ENCODE peak calls at places on chromosomes 3 and 15, in seven cellular contexts. One of them, this sample, is unnamed.
A peak's percentile ranks its signal among the peaks of the same experiment; 100 is the strongest.

GRCh38 chr3:188720636-188721035 is 451.1 kb upstream of the TPRG1 start:
- DNase-seq in left ventricle myocardium inferior: no peak
- DNase-seq in tibial nerve: no peak
- DNase-seq in substantia nigra: no peak
- DNase-seq in epithelial cell of prostate: no peak
- DNase-seq in OCI-LY7: no peak
- DNase-seq in upper lobe of right lung: no peak
- DNase-seq in this sample: no peak

GRCh38 chr3:102662223-102662622 is 227.4 kb downstream of the ZPLD1 start:
- DNase-seq in left ventricle myocardium inferior: no peak
- DNase-seq in OCI-LY7: no peak
- DNase-seq in substantia nigra: no peak
- DNase-seq in upper lobe of right lung: no peak
- DNase-seq in epithelial cell of prostate: no peak
- DNase-seq in tibial nerve: no peak
- DNase-seq in this sample: no peak

GRCh38 chr3:125349556-125350165 is 25.5 kb downstream of the ZNF148 start:
- DNase-seq in OCI-LY7: no peak
- DNase-seq in left ventricle myocardium inferior: no peak
- DNase-seq in tibial nerve: no peak
- DNase-seq in epithelial cell of prostate: no peak
- DNase-seq in substantia nigra: no peak
- DNase-seq in upper lobe of right lung: no peak
- DNase-seq in this sample: no peak

GRCh38 chr15:90829942-90830440 is 38.4 kb upstream of the FURIN start:
- DNase-seq in substantia nigra: no peak
- DNase-seq in upper lobe of right lung: peak; percentile 72
- DNase-seq in epithelial cell of prostate: no peak
- DNase-seq in OCI-LY7: peak; percentile 24
- DNase-seq in left ventricle myocardium inferior: no peak
- DNase-seq in tibial nerve: no peak
- DNase-seq in this sample: no peak

GRCh38 chr3:172678068-172678467 is 32.8 kb downstream of the NCEH1 start:
- DNase-seq in OCI-LY7: no peak
- DNase-seq in substantia nigra: no peak
- DNase-seq in epithelial cell of prostate: no peak
- DNase-seq in tibial nerve: no peak
- DNase-seq in upper lobe of right lung: no peak
- DNase-seq in left ventricle myocardium inferior: no peak
- DNase-seq in this sample: no peak

GRCh38 chr3:47916696-47917095 is 99.5 kb downstream of the MAP4 start:
- DNase-seq in epithelial cell of prostate: no peak
- DNase-seq in substantia nigra: no peak
- DNase-seq in upper lobe of right lung: no peak
- DNase-seq in tibial nerve: no peak
- DNase-seq in left ventricle myocardium inferior: no peak
- DNase-seq in OCI-LY7: no peak
- DNase-seq in this sample: no peak

GRCh38 chr15:35633677-35634076 is 87.7 kb upstream of the DPH6 start:
- DNase-seq in upper lobe of right lung: no peak
- DNase-seq in OCI-LY7: no peak
- DNase-seq in epithelial cell of prostate: no peak
- DNase-seq in substantia nigra: no peak
- DNase-seq in tibial nerve: no peak
- DNase-seq in left ventricle myocardium inferior: no peak
- DNase-seq in this sample: no peak

GRCh38 chr15:101101676-101102075 is 150.2 kb downstream of the CHSY1 start:
- DNase-seq in upper lobe of right lung: no peak
- DNase-seq in OCI-LY7: no peak
- DNase-seq in tibial nerve: no peak
- DNase-seq in epithelial cell of prostate: no peak
- DNase-seq in left ventricle myocardium inferior: no peak
- DNase-seq in substantia nigra: no peak
- DNase-seq in this sample: no peak

GRCh38 chr3:146326875-146327543 is 76.1 kb upstream of the PLSCR4 start:
- DNase-seq in upper lobe of right lung: no peak
- DNase-seq in left ventricle myocardium inferior: no peak
- DNase-seq in tibial nerve: no peak
- DNase-seq in epithelial cell of prostate: no peak
- DNase-seq in substantia nigra: no peak
- DNase-seq in OCI-LY7: peak; percentile 0
- DNase-seq in this sample: no peak

GRCh38 chr15:55281517-55282227 is 7.9 kb downstream of the RAB27A start:
- DNase-seq in substantia nigra: no peak
- DNase-seq in tibial nerve: no peak
- DNase-seq in OCI-LY7: no peak
- DNase-seq in left ventricle myocardium inferior: no peak
- DNase-seq in upper lobe of right lung: no peak
- DNase-seq in epithelial cell of prostate: no peak
- DNase-seq in this sample: no peak

GRCh38 chr3:159075302-159075701 is 273.4 kb downstream of the MFSD1 start:
- DNase-seq in left ventricle myocardium inferior: no peak
- DNase-seq in epithelial cell of prostate: no peak
- DNase-seq in substantia nigra: no peak
- DNase-seq in upper lobe of right lung: no peak
- DNase-seq in tibial nerve: no peak
- DNase-seq in OCI-LY7: no peak
- DNase-seq in this sample: no peak

GRCh38 chr3:10551821-10552630 is 46.6 kb upstream of the ATP2B2 start:
- DNase-seq in upper lobe of right lung: peak; percentile 85
- DNase-seq in tibial nerve: peak; percentile 42
- DNase-seq in left ventricle myocardium inferior: no peak
- DNase-seq in epithelial cell of prostate: no peak
- DNase-seq in substantia nigra: no peak
- DNase-seq in OCI-LY7: no peak
- DNase-seq in this sample: peak; percentile 45

GRCh38 chr3:172617013-172617706 is 93.7 kb downstream of the NCEH1 start:
- DNase-seq in epithelial cell of prostate: no peak
- DNase-seq in left ventricle myocardium inferior: no peak
- DNase-seq in substantia nigra: no peak
- DNase-seq in tibial nerve: no peak
- DNase-seq in upper lobe of right lung: no peak
- DNase-seq in OCI-LY7: no peak
- DNase-seq in this sample: no peak

DNA sequence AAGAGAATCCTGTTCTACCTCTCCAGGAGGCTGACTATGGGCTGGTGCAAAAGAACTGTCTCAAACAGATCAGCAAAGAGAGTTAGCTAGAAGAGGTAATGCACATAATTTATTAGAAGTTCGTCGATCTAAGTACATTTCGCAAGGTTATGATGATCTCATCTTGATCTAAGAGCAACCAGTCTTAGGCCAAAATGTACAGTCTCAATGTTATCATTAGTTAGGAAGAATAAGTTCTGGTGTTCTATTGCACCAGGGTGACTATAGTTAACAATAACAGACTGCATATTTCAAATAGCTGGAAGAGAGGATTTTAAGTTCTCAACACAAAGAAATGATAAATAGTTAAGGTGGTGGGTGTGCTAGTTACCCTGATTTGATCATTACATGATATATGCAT is 193.2 kb downstream of the SHOX2 start:
- DNase-seq in left ventricle myocardium inferior: no peak
- DNase-seq in OCI-LY7: no peak
- DNase-seq in upper lobe of right lung: no peak
- DNase-seq in tibial nerve: no peak
- DNase-seq in substantia nigra: no peak
- DNase-seq in epithelial cell of prostate: no peak
- DNase-seq in this sample: no peak
- H3K27ac ChIP-seq in left ventricle myocardium inferior: no peak overlapping the region
- H3K27ac ChIP-seq in OCI-LY7: no peak overlapping the region
- H3K27ac ChIP-seq in upper lobe of right lung: no peak overlapping the region
- H3K27ac ChIP-seq in tibial nerve: no peak overlapping the region
- H3K27ac ChIP-seq in substantia nigra: no peak overlapping the region
- H3K27ac ChIP-seq in epithelial cell of prostate: no peak overlapping the region
- H3K27ac ChIP-seq in this sample: no peak overlapping the region

DNA sequence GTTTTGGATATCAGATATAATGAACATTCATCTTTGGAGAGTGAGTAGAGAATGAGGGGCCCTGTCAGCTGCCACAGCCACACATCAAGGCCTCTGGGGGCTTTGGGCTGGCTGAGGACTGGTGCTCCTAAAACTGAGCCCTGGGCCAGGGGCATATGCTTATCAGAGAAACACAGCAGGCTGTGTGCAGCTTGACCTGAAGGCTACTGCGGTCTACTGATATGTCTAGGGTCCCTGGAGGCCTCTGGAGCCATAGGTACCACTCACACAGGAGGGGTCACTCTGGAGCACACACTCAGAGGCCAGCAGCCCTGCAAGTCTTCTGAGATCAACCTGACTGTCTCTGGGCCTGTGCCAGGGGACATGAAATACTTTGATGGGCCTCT is 7.6 kb downstream of the TF start:
- DNase-seq in substantia nigra: no peak
- DNase-seq in tibial nerve: no peak
- DNase-seq in epithelial cell of prostate: no peak
- DNase-seq in OCI-LY7: no peak
- DNase-seq in left ventricle myocardium inferior: no peak
- DNase-seq in upper lobe of right lung: no peak
- DNase-seq in this sample: no peak
- H3K27ac ChIP-seq in substantia nigra: peak overlapping the region; percentile 42
- H3K27ac ChIP-seq in tibial nerve: no peak overlapping the region
- H3K27ac ChIP-seq in epithelial cell of prostate: no peak overlapping the region
- H3K27ac ChIP-seq in OCI-LY7: no peak overlapping the region
- H3K27ac ChIP-seq in left ventricle myocardium inferior: no peak overlapping the region
- H3K27ac ChIP-seq in upper lobe of right lung: no peak overlapping the region
- H3K27ac ChIP-seq in this sample: no peak overlapping the region

DNA sequence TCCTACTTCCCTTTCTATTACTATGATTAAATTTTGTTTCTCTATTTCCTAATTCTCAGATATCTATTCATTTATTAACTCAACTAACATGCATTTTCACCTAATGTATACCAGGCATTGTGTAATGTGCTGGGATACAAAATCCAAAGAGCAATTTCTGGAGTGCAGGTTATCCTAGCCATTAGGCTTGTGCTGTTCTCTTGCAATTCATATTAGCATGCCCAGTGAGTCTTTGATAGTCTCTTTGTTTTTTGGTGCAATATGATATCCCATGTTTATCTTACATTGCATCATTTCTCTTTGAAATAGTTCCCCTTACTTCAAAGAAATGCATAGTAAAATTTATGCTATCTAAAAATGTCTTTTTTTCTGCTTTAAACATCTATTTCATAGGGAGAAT is 13.9 kb upstream of the DPPA4 start:
- DNase-seq in OCI-LY7: no peak
- DNase-seq in epithelial cell of prostate: no peak
- DNase-seq in tibial nerve: no peak
- DNase-seq in upper lobe of right lung: no peak
- DNase-seq in left ventricle myocardium inferior: no peak
- DNase-seq in substantia nigra: no peak
- DNase-seq in this sample: no peak
- H3K27ac ChIP-seq in OCI-LY7: no peak overlapping the region
- H3K27ac ChIP-seq in epithelial cell of prostate: no peak overlapping the region
- H3K27ac ChIP-seq in tibial nerve: no peak overlapping the region
- H3K27ac ChIP-seq in upper lobe of right lung: no peak overlapping the region
- H3K27ac ChIP-seq in left ventricle myocardium inferior: no peak overlapping the region
- H3K27ac ChIP-seq in substantia nigra: no peak overlapping the region
- H3K27ac ChIP-seq in this sample: no peak overlapping the region

GRCh38 chr3:127987309-127987995 is 64.8 kb upstream of the SEC61A1 start:
- DNase-seq in epithelial cell of prostate: no peak
- DNase-seq in left ventricle myocardium inferior: no peak
- DNase-seq in tibial nerve: no peak
- DNase-seq in upper lobe of right lung: no peak
- DNase-seq in substantia nigra: no peak
- DNase-seq in OCI-LY7: no peak
- DNase-seq in this sample: no peak
- H3K27ac ChIP-seq in epithelial cell of prostate: no peak overlapping the region
- H3K27ac ChIP-seq in left ventricle myocardium inferior: peak overlapping the region; percentile 65
- H3K27ac ChIP-seq in tibial nerve: no peak overlapping the region
- H3K27ac ChIP-seq in upper lobe of right lung: no peak overlapping the region
- H3K27ac ChIP-seq in substantia nigra: no peak overlapping the region
- H3K27ac ChIP-seq in OCI-LY7: no peak overlapping the region
- H3K27ac ChIP-seq in this sample: no peak overlapping the region